ENCODE peak calls at places on chromosomes 4 and X, in five cellular contexts. Q, T, J, O and N are unnamed samples. For H3K4me1, the result is how much of the 10 kb centered on the place peaks cover.

GRCh38 chr4:70187216-70187615 is 8.3 kb upstream of the ODAM start:
- DNase-seq in J (no peak), T (no peak), O (no peak), Q (no peak), N (no peak)

GRCh38 chr4:134567461-134567860 is 365.9 kb upstream of the PABPC4L start:
- DNase-seq in J (no peak), T (no peak), O (no peak), Q (no peak), N (no peak)

GRCh38 chrX:3743821-3744439 is 30.5 kb upstream of the PRKX start:
- DNase-seq in J (no peak), Q (no peak), T (no peak), O (no peak), N (no peak)

GRCh38 chr4:30956891-30957290 is 236.7 kb downstream of the PCDH7 start:
- DNase-seq in Q (no peak), T (no peak), O (no peak), J (no peak), N (no peak)

GRCh38 chrX:137151403-137151802 is 117.6 kb upstream of the GPR101 start:
- DNase-seq in J (no peak), Q (no peak), O (no peak), T (no peak), N (no peak)

GRCh38 chr4:105944535-105944934 is 49.3 kb downstream of the NPNT start:
- DNase-seq in Q (peak), J (no peak), O (no peak), T (no peak), N (no peak)

GRCh38 chr4:155967098-155967497 is 13.4 kb upstream of the CTSO start:
- DNase-seq in Q (no peak), O (no peak), T (peak), J (no peak), N (no peak)

GRCh38 chrX:20412871-20413486 is 146.3 kb upstream of the RPS6KA3 start:
- DNase-seq in T (no peak), Q (peak), O (peak), J (peak), N (no peak)

GRCh38 chr4:147772056-147772455 is 40.2 kb downstream of the ARHGAP10 start:
- DNase-seq in T (no peak), Q (no peak), J (no peak), O (no peak), N (no peak)

GRCh38 chr4:80340036-80340435 is 4.5 kb downstream of the CFAP299 start:
- DNase-seq in J (no peak), Q (no peak), O (no peak), T (no peak), N (no peak)

GRCh38 chr4:41963105-41963504 is 18.5 kb upstream of the DCAF4L1 start:
- DNase-seq in Q (no peak), J (no peak), T (no peak), O (no peak), N (no peak)

GRCh38 chr4:11182586-11183357 is 245.9 kb downstream of the HS3ST1 start:
- DNase-seq in O (no peak), T (no peak), Q (no peak), J (no peak), N (no peak)

GRCh38 chr4:77433102-77433733 is 172.4 kb upstream of the CXCL13 start:
- DNase-seq in J (no peak), Q (peak), O (no peak), T (no peak), N (no peak)

GRCh38 chr4:41744572-41745291 is 3.8 kb downstream of the PHOX2B start:
- DNase-seq in J (no peak), Q (no peak), O (no peak), T (no peak), N (no peak)

GRCh38 chrX:127085939-127086338 is 266.4 kb downstream of the PRR32 start:
- DNase-seq in T (no peak), O (no peak), Q (no peak), J (no peak), N (no peak)

GRCh38 chr4:82905205-82905604 is 4.7 kb downstream of the THAP9 start:
- DNase-seq in O (no peak), T (no peak), Q (no peak), J (no peak), N (no peak)

GRCh38 chr4:93759506-93759905 is 69.0 kb upstream of the ATOH1 start:
- DNase-seq in Q (no peak), J (no peak), O (no peak), T (no peak), N (no peak)

GRCh38 chr4:10080874-10081606 is 35.6 kb downstream of the WDR1 start:
- DNase-seq in T (peak), J (no peak), Q (no peak), O (peak), N (peak)

GRCh38 chr4:108651068-108651794 is 832 bp downstream of the OSTC start:
- DNase-seq in J (no peak), Q (no peak), O (no peak), T (no peak), N (no peak)

GRCh38 chr4:182074842-182075241 is 168.4 kb upstream of the TENM3 start:
- DNase-seq in J (no peak), T (no peak), Q (no peak), O (no peak), N (no peak)

GRCh38 chr4:138193963-138194362 is 48.2 kb downstream of the SLC7A11 start:
- DNase-seq in T (no peak), O (no peak), J (no peak), Q (no peak), N (no peak)

GRCh38 chr4:45155081-45155777 is 428.9 kb upstream of the GNPDA2 start:
- DNase-seq in T (no peak), O (no peak), J (no peak), Q (no peak), N (no peak)

GRCh38 chr4:48906283-48907173 is at the start of gene OCIAD2:
- DNase-seq in J (peak), O (peak), T (peak), Q (peak), N (peak)

GRCh38 chrX:140091276-140091886 is 126.1 kb upstream of the CXorf66 start:
- DNase-seq in Q (no peak), T (peak), O (peak), J (peak), N (no peak)

GRCh38 chr4:153645183-153645582 is 38.9 kb upstream of the TLR2 start:
- DNase-seq in O (no peak), T (no peak), Q (no peak), J (no peak), N (no peak)

GRCh38 chr4:173170210-173170778 is 1.7 kb downstream of the GALNT7 start:
- DNase-seq in O (no peak), Q (no peak), T (no peak), J (no peak), N (no peak)

GRCh38 chr4:167171928-167172327 is 62.4 kb downstream of the SPOCK3 start:
- DNase-seq in Q (no peak), T (no peak), J (no peak), O (no peak), N (no peak)

GRCh38 chr4:103996059-103996458 is 276.3 kb upstream of the TACR3 start:
- DNase-seq in Q (no peak), T (no peak), J (no peak), O (no peak), N (no peak)

GRCh38 chrX:154980330-154981115 is 42.0 kb downstream of the F8 start:
- DNase-seq in Q (peak), J (peak), O (peak), T (peak), N (peak)

GRCh38 chr4:94457692-94458106 is 6.0 kb downstream of the PDLIM5 start:
- DNase-seq in O (no peak), J (no peak), T (peak), Q (peak), N (no peak)

GRCh38 chr4:61985426-61985825 is 785.3 kb downstream of the ADGRL3 start:
- DNase-seq in O (no peak), J (no peak), Q (no peak), T (no peak), N (no peak)

GRCh38 chr4:108834787-108835384 is 72.0 kb upstream of the ETNPPL start:
- DNase-seq in O (no peak), Q (no peak), J (no peak), T (no peak), N (no peak)

GRCh38 chr4:72119946-72120345 is 88.1 kb downstream of the NPFFR2 start:
- DNase-seq in J (no peak), O (no peak), Q (no peak), T (no peak), N (peak)

GRCh38 chrX:71541546-71542022 is 8.7 kb downstream of the OGT start:
- DNase-seq in T (no peak), J (no peak), O (no peak), Q (no peak), N (no peak)

GRCh38 chrX:115408736-115409390 is 119.3 kb downstream of the LUZP4 start:
- DNase-seq in O (no peak), T (no peak), Q (no peak), J (no peak), N (no peak)

GRCh38 chrX:115413246-115413878 is 123.8 kb downstream of the LUZP4 start:
- DNase-seq in J (no peak), Q (no peak), O (no peak), T (no peak), N (no peak)

GRCh38 chrX:115410731-115411435 is 121.4 kb downstream of the LUZP4 start:
- DNase-seq in Q (no peak), T (no peak), O (no peak), J (no peak), N (no peak)

DNA sequence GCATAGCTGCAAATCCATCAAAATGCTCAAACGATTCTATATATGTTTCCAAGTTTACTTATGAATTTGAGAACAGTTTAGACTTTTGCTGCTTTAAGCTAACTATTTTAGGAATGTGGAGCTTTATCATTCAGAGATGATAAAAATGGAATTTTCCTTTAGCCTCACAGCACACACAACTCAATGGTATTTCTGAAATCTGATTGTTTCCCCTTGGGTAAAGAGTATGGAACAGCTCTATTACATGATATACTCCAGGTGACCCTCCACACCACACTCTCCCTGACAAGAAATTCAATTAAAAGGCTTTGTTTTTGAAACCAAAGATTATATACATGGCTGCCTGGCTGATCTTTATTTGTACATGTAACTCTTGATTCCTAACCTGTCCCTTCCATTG is 120.0 kb downstream of the LUZP4 start:
- DNase-seq in O (no peak), T (no peak), J (no peak), Q (no peak), N (no peak)
- H3K4me1 ChIP-seq in O (under half), T (under half), J (under half), Q (under half), N (under half)

GRCh38 chrX:41031256-41031967 is 53.8 kb upstream of the USP9X start:
- DNase-seq in T (no peak), J (no peak), Q (no peak), O (no peak), N (no peak)

GRCh38 chrX:41035582-41035981 is 49.7 kb upstream of the USP9X start:
- DNase-seq in Q (no peak), J (no peak), T (no peak), O (no peak), N (no peak)

GRCh38 chrX:41033299-41033698 is 51.9 kb upstream of the USP9X start:
- DNase-seq in O (no peak), Q (no peak), J (no peak), T (no peak), N (no peak)

DNA sequence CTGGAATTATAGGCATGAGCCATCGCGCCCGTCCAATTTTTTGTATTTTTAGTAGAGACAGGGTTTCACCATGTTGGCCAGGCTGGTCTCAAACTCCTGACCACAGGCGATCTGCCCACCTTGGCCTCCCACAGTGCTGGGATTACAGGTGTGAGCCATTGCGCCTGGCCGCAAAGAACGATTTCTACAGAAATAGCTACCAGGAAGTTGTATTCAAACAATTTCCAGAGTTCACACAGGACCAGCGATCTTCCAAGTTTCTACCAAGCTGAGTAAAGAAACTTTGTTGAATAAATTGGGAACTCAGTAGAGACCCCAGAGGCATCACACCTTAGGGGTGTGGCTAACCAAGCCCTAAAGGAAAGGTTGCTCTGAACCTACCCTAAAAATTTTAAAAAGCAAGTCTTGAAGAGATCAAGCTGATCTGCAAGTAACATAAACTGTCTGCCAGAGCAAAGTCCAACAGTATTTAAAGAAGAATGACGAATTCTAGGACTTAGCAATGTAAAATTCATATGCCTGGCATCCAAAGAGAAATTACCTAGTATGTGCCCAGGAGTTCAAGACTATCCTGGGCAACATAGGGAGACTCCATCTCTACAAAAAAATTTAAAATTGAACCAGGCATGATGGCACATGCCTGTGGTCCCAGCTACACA is 48.4 kb upstream of the USP9X start:
- DNase-seq in T (no peak), J (no peak), Q (no peak), O (no peak), N (no peak)
- H3K4me3 ChIP-seq in T (no peak), J (no peak), Q (no peak), O (no peak), N (no peak)

DNA sequence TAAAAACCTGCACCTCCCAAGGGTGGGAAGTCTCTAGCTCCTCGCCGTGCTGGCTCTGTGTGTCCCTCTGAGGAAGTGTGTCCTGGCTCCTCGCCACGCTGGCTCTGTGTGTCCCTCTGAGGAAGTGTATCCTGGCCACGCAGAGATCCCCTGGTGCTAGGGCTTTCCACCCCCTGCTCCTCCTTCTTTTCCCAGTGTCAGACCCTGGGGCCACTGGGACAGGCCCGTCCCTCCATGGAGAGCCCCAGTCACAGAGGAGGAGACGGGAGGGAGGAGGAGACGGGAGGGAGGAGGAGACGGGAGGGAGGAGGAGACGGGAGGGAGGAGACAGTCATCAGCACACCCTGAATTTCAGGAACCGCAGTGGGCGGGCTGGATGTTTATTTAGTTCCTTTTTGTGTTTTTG is 53.8 kb upstream of the HGFAC start:
- DNase-seq in J (peak), O (peak), T (peak), Q (peak), N (peak)
- H3K4me1 ChIP-seq in J (under half), O (half or more), T (under half), Q (half or more), N (half or more)

GRCh38 chr4:101851671-101852070 is 61.1 kb downstream of the BANK1 start:
- DNase-seq in J (no peak), T (no peak), O (no peak), Q (no peak), N (no peak)
- H3K4me3 ChIP-seq in J (no peak), T (no peak), O (no peak), Q (no peak), N (no peak)

DNA sequence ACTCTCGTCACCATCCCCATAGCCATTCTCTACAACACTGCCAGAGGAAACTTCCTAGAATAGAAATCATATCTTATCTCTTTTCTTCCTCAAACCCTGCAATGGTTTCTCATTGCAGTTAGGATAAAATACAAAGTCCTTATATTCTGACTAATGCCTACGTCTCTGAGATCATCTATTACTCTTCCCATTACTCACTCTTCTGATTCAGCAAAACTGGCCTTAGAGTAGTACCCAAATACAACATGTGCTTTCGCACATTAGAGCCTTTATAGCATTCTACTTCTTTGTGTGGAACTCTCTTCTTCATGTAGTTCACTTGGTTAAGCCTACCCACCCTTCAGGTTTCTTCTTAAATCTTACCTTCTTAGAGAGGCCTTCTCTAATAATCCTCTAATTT is 28.0 kb downstream of the LHFPL1 start:
- DNase-seq in J (no peak), Q (no peak), O (no peak), T (no peak), N (no peak)
- H3K4me1 ChIP-seq in J (under half), Q (under half), O (under half), T (under half), N (under half)